ENCODE peak calls at places on chromosomes 11 and 22, in six cellular contexts. B, H, Z, R, K and S are unnamed samples.
A peak's percentile ranks its signal among the peaks of the same experiment; 100 is the strongest.

GRCh38 chr11:27227744-27228143 is 135.3 kb downstream of the CCDC34 start:
- DNase-seq in R (no peak), B (no peak), Z (no peak), H (no peak), K (no peak), S (no peak)

GRCh38 chr22:26848244-26848920 is 191.0 kb downstream of the MIAT start:
- DNase-seq in R (no peak), B (no peak), Z (no peak), H (no peak), K (no peak), S (no peak)

GRCh38 chr11:68043349-68044144 is 4.7 kb downstream of the TCIRG1 start:
- DNase-seq in H (peak; percentile 53), R (no peak), Z (no peak), K (peak; percentile 90), B (no peak), S (no peak)

GRCh38 chr22:22362939-22363338 is 118.4 kb downstream of the VPREB1 start:
- DNase-seq in H (no peak), R (no peak), B (no peak), Z (no peak), K (no peak), S (no peak)

GRCh38 chr22:24567668-24568067 is 11.9 kb downstream of the SNRPD3 start:
- DNase-seq in Z (no peak), R (no peak), B (no peak), K (no peak), H (no peak), S (no peak)

GRCh38 chr22:27416553-27417427 is 384.8 kb downstream of the MN1 start:
- DNase-seq in B (peak; percentile 56), K (no peak), H (no peak), R (peak; percentile 23), Z (peak; percentile 68), S (no peak)

GRCh38 chr11:12156301-12157140 is 46.1 kb downstream of the MICAL2 start:
- DNase-seq in H (no peak), B (no peak), Z (no peak), R (no peak), K (no peak), S (no peak)

GRCh38 chr22:20494978-20495860 is at the start of gene KLHL22:
- DNase-seq in H (no peak), Z (peak; percentile 49), R (no peak), K (peak; percentile 100), B (no peak), S (peak; percentile 26)

GRCh38 chr11:6646631-6647281 is 8.9 kb downstream of the DCHS1 start:
- DNase-seq in B (no peak), R (no peak), H (no peak), K (no peak), Z (no peak), S (no peak)

GRCh38 chr22:27139935-27140493 is 482.6 kb downstream of the MIAT start:
- DNase-seq in B (no peak), K (no peak), R (no peak), H (peak; percentile 45), Z (peak; percentile 68), S (no peak)

GRCh38 chr11:11569936-11570491 is 51.8 kb downstream of the GALNT18 start:
- DNase-seq in R (no peak), H (no peak), B (no peak), K (no peak), Z (peak; percentile 28), S (no peak)

GRCh38 chr22:40156001-40156516 is 21.7 kb upstream of the TNRC6B start:
- DNase-seq in K (peak; percentile 39), R (peak; percentile 19), Z (peak; percentile 33), B (peak; percentile 31), H (peak; percentile 55), S (peak; percentile 93)

GRCh38 chr11:74157169-74157568 is 13.6 kb downstream of the C2CD3 start:
- DNase-seq in B (no peak), K (no peak), R (no peak), Z (no peak), H (no peak), S (no peak)

GRCh38 chr11:33828604-33829429 is 54.5 kb upstream of the FBXO3 start:
- DNase-seq in R (no peak), H (peak; percentile 33), K (no peak), Z (no peak), B (peak; percentile 49), S (no peak)

GRCh38 chr22:36863281-36863680 is 2.5 kb downstream of the NCF4 start:
- DNase-seq in K (no peak), Z (no peak), H (no peak), R (no peak), B (no peak), S (no peak)

GRCh38 chr11:103898577-103899336 is 137.7 kb upstream of the DDI1 start:
- DNase-seq in R (no peak), B (no peak), Z (no peak), K (no peak), H (no peak), S (no peak)

GRCh38 chr11:17386331-17387084 is 2.0 kb downstream of the KCNJ11 start:
- DNase-seq in K (peak; percentile 69), R (peak; percentile 31), B (peak; percentile 67), Z (peak; percentile 31), H (peak; percentile 65), S (peak; percentile 43)
- TF ChIP-seq JUN in K (peak; percentile 6), R (no peak), B (no peak), Z (no peak), H (no peak), S (no peak)

GRCh38 chr22:28674121-28674563 is 5.5 kb downstream of the TTC28 start:
- DNase-seq in B (no peak), Z (no peak), K (no peak), R (no peak), H (no peak), S (no peak)
- TF ChIP-seq JUN in B (no peak), Z (no peak), K (no peak), R (no peak), H (no peak), S (no peak)

GRCh38 chr11:126054412-126054811 is 8.3 kb downstream of the CDON start:
- DNase-seq in B (no peak), R (no peak), Z (no peak), H (no peak), K (no peak), S (no peak)
- TF ChIP-seq JUN in B (no peak), R (no peak), Z (no peak), H (no peak), K (no peak), S (no peak)

GRCh38 chr11:119346605-119347004 is at the start of gene MFRP:
- DNase-seq in H (no peak), K (no peak), R (no peak), B (no peak), Z (no peak), S (no peak)
- TF ChIP-seq JUN in H (no peak), K (no peak), R (no peak), B (no peak), Z (no peak), S (no peak)

GRCh38 chr22:17266261-17266971 is 47.2 kb upstream of the ADA2 start:
- DNase-seq in K (no peak), B (peak; percentile 81), Z (no peak), R (no peak), H (no peak), S (no peak)
- TF ChIP-seq JUN in K (no peak), B (no peak), Z (no peak), R (no peak), H (no peak), S (no peak)

GRCh38 chr22:50186181-50186731 is 543 bp downstream of the TRABD start:
- DNase-seq in B (no peak), R (no peak), H (no peak), K (peak; percentile 56), Z (no peak), S (no peak)
- TF ChIP-seq JUN in B (no peak), R (no peak), H (no peak), K (no peak), Z (no peak), S (no peak)

GRCh38 chr11:128421577-128421976 is 165.8 kb downstream of the ETS1 start:
- DNase-seq in R (no peak), Z (no peak), H (no peak), K (no peak), B (no peak), S (no peak)
- TF ChIP-seq JUN in R (no peak), Z (no peak), H (no peak), K (no peak), B (no peak), S (no peak)